ENCODE peak calls at places on chromosomes 11 and 22, in eight cellular contexts. One of them, this sample, is unnamed.

GRCh38 chr11:69637956-69638871 is 2.7 kb upstream of the CCND1 start:
- DNase-seq in sigmoid colon: peak; percentile 64
- DNase-seq in activated CD8-positive, alpha-beta memory T cell treated with anti-CD3 and anti-CD28 coated beads for 24 hours: no peak
- DNase-seq in stimulated activated CD4-positive, alpha-beta T cell treated with anti-CD3 and anti-CD28 coated beads, Interleukin-1b, Interleukin-23, amount 100 ng/mL, for 4 hours: no peak
- DNase-seq in endothelial cell: peak; percentile 74
- DNase-seq in amniotic stem cell: no peak
- DNase-seq in NCI-H187: no peak
- DNase-seq in posterior vena cava: peak; percentile 85
- DNase-seq in this sample: no peak

GRCh38 chr11:31369348-31370329 is at the start of the genes DCDC1 and DNAJC24:
- DNase-seq in sigmoid colon: peak; percentile 93
- DNase-seq in activated CD8-positive, alpha-beta memory T cell treated with anti-CD3 and anti-CD28 coated beads for 24 hours: peak; percentile 96
- DNase-seq in stimulated activated CD4-positive, alpha-beta T cell treated with anti-CD3 and anti-CD28 coated beads, Interleukin-1b, Interleukin-23, amount 100 ng/mL, for 4 hours: peak; percentile 92
- DNase-seq in endothelial cell: peak; percentile 83
- DNase-seq in amniotic stem cell: peak; percentile 84
- DNase-seq in NCI-H187: peak; percentile 95
- DNase-seq in posterior vena cava: peak; percentile 98
- DNase-seq in this sample: peak; percentile 60

GRCh38 chr11:34185926-34186841 is 80.8 kb downstream of the NAT10 start:
- DNase-seq in sigmoid colon: no peak
- DNase-seq in activated CD8-positive, alpha-beta memory T cell treated with anti-CD3 and anti-CD28 coated beads for 24 hours: no peak
- DNase-seq in stimulated activated CD4-positive, alpha-beta T cell treated with anti-CD3 and anti-CD28 coated beads, Interleukin-1b, Interleukin-23, amount 100 ng/mL, for 4 hours: no peak
- DNase-seq in endothelial cell: peak; percentile 61
- DNase-seq in amniotic stem cell: no peak
- DNase-seq in NCI-H187: no peak
- DNase-seq in posterior vena cava: no peak
- DNase-seq in this sample: no peak

GRCh38 chr22:48585916-48586798 is 1241.5 kb downstream of the BRD1 start:
- DNase-seq in sigmoid colon: no peak
- DNase-seq in activated CD8-positive, alpha-beta memory T cell treated with anti-CD3 and anti-CD28 coated beads for 24 hours: no peak
- DNase-seq in stimulated activated CD4-positive, alpha-beta T cell treated with anti-CD3 and anti-CD28 coated beads, Interleukin-1b, Interleukin-23, amount 100 ng/mL, for 4 hours: no peak
- DNase-seq in endothelial cell: no peak
- DNase-seq in amniotic stem cell: no peak
- DNase-seq in NCI-H187: no peak
- DNase-seq in posterior vena cava: no peak
- DNase-seq in this sample: no peak

GRCh38 chr11:106152013-106152412 is 74.6 kb downstream of the AASDHPPT start:
- DNase-seq in sigmoid colon: no peak
- DNase-seq in activated CD8-positive, alpha-beta memory T cell treated with anti-CD3 and anti-CD28 coated beads for 24 hours: no peak
- DNase-seq in stimulated activated CD4-positive, alpha-beta T cell treated with anti-CD3 and anti-CD28 coated beads, Interleukin-1b, Interleukin-23, amount 100 ng/mL, for 4 hours: no peak
- DNase-seq in endothelial cell: no peak
- DNase-seq in amniotic stem cell: no peak
- DNase-seq in NCI-H187: no peak
- DNase-seq in posterior vena cava: no peak
- DNase-seq in this sample: no peak

GRCh38 chr22:43835166-43835565 is 23.1 kb upstream of the EFCAB6 start:
- DNase-seq in sigmoid colon: no peak
- DNase-seq in activated CD8-positive, alpha-beta memory T cell treated with anti-CD3 and anti-CD28 coated beads for 24 hours: no peak
- DNase-seq in stimulated activated CD4-positive, alpha-beta T cell treated with anti-CD3 and anti-CD28 coated beads, Interleukin-1b, Interleukin-23, amount 100 ng/mL, for 4 hours: no peak
- DNase-seq in endothelial cell: no peak
- DNase-seq in amniotic stem cell: no peak
- DNase-seq in NCI-H187: no peak
- DNase-seq in posterior vena cava: no peak
- DNase-seq in this sample: no peak

GRCh38 chr11:128519353-128519752 is 68.0 kb downstream of the ETS1 start:
- DNase-seq in sigmoid colon: no peak
- DNase-seq in activated CD8-positive, alpha-beta memory T cell treated with anti-CD3 and anti-CD28 coated beads for 24 hours: no peak
- DNase-seq in stimulated activated CD4-positive, alpha-beta T cell treated with anti-CD3 and anti-CD28 coated beads, Interleukin-1b, Interleukin-23, amount 100 ng/mL, for 4 hours: no peak
- DNase-seq in endothelial cell: no peak
- DNase-seq in amniotic stem cell: no peak
- DNase-seq in NCI-H187: no peak
- DNase-seq in posterior vena cava: no peak
- DNase-seq in this sample: no peak

GRCh38 chr11:68998390-68998911 is 14.6 kb downstream of the MRGPRF start:
- DNase-seq in sigmoid colon: peak; percentile 85
- DNase-seq in activated CD8-positive, alpha-beta memory T cell treated with anti-CD3 and anti-CD28 coated beads for 24 hours: no peak
- DNase-seq in stimulated activated CD4-positive, alpha-beta T cell treated with anti-CD3 and anti-CD28 coated beads, Interleukin-1b, Interleukin-23, amount 100 ng/mL, for 4 hours: no peak
- DNase-seq in endothelial cell: no peak
- DNase-seq in amniotic stem cell: no peak
- DNase-seq in NCI-H187: peak; percentile 32
- DNase-seq in posterior vena cava: peak; percentile 73
- DNase-seq in this sample: peak; percentile 74

GRCh38 chr11:28621648-28622215 is 513.5 kb downstream of the METTL15 start:
- DNase-seq in sigmoid colon: no peak
- DNase-seq in activated CD8-positive, alpha-beta memory T cell treated with anti-CD3 and anti-CD28 coated beads for 24 hours: no peak
- DNase-seq in stimulated activated CD4-positive, alpha-beta T cell treated with anti-CD3 and anti-CD28 coated beads, Interleukin-1b, Interleukin-23, amount 100 ng/mL, for 4 hours: no peak
- DNase-seq in endothelial cell: no peak
- DNase-seq in amniotic stem cell: no peak
- DNase-seq in NCI-H187: no peak
- DNase-seq in posterior vena cava: no peak
- DNase-seq in this sample: no peak

GRCh38 chr11:78200553-78200952 is 11.8 kb downstream of the USP35 start:
- DNase-seq in sigmoid colon: no peak
- DNase-seq in activated CD8-positive, alpha-beta memory T cell treated with anti-CD3 and anti-CD28 coated beads for 24 hours: no peak
- DNase-seq in stimulated activated CD4-positive, alpha-beta T cell treated with anti-CD3 and anti-CD28 coated beads, Interleukin-1b, Interleukin-23, amount 100 ng/mL, for 4 hours: no peak
- DNase-seq in endothelial cell: no peak
- DNase-seq in amniotic stem cell: no peak
- DNase-seq in NCI-H187: no peak
- DNase-seq in posterior vena cava: peak; percentile 55
- DNase-seq in this sample: no peak

GRCh38 chr11:76141901-76142300 is 64.4 kb downstream of the WNT11 start:
- DNase-seq in sigmoid colon: no peak
- DNase-seq in activated CD8-positive, alpha-beta memory T cell treated with anti-CD3 and anti-CD28 coated beads for 24 hours: no peak
- DNase-seq in stimulated activated CD4-positive, alpha-beta T cell treated with anti-CD3 and anti-CD28 coated beads, Interleukin-1b, Interleukin-23, amount 100 ng/mL, for 4 hours: no peak
- DNase-seq in endothelial cell: no peak
- DNase-seq in amniotic stem cell: no peak
- DNase-seq in NCI-H187: no peak
- DNase-seq in posterior vena cava: no peak
- DNase-seq in this sample: no peak

GRCh38 chr11:21018248-21018647 is 348.9 kb downstream of the NELL1 start:
- DNase-seq in sigmoid colon: no peak
- DNase-seq in activated CD8-positive, alpha-beta memory T cell treated with anti-CD3 and anti-CD28 coated beads for 24 hours: no peak
- DNase-seq in stimulated activated CD4-positive, alpha-beta T cell treated with anti-CD3 and anti-CD28 coated beads, Interleukin-1b, Interleukin-23, amount 100 ng/mL, for 4 hours: no peak
- DNase-seq in endothelial cell: no peak
- DNase-seq in amniotic stem cell: no peak
- DNase-seq in NCI-H187: no peak
- DNase-seq in posterior vena cava: no peak
- DNase-seq in this sample: no peak

This sample was measured in NCI-H510A.